ENCODE peak calls at places on chromosomes 11 and 22, in ten cellular contexts. One of them, this sample, is unnamed.

GRCh38 chr11:72190581-72191205 is 1.2 kb upstream of the FOLR1 start:
- DNase-seq in adipocyte: no peak
- DNase-seq in activated naive CD8-positive, alpha-beta T cell treated with anti-CD3 and anti-CD28 coated beads for 36 hours: no peak
- DNase-seq in astrocyte of the cerebellum: no peak
- DNase-seq in anterior cingulate cortex: no peak
- DNase-seq in esophagus squamous epithelium: no peak
- DNase-seq in NCI-H1436: no peak
- DNase-seq in immature natural killer cell: no peak
- DNase-seq in activated CD4-positive, CD25-positive, alpha-beta regulatory T cell: no peak
- DNase-seq in frontal cortex: no peak
- DNase-seq in this sample: no peak

GRCh38 chr11:76598426-76598839 is 72.1 kb downstream of the LRRC32 start:
- DNase-seq in astrocyte of the cerebellum: peak
- DNase-seq in activated naive CD8-positive, alpha-beta T cell treated with anti-CD3 and anti-CD28 coated beads for 36 hours: peak
- DNase-seq in adipocyte: no peak
- DNase-seq in anterior cingulate cortex: no peak
- DNase-seq in activated CD4-positive, CD25-positive, alpha-beta regulatory T cell: no peak
- DNase-seq in immature natural killer cell: no peak
- DNase-seq in frontal cortex: no peak
- DNase-seq in NCI-H1436: no peak
- DNase-seq in esophagus squamous epithelium: no peak
- DNase-seq in this sample: peak

GRCh38 chr11:22371188-22371587 is 33.0 kb downstream of the SLC17A6 start:
- DNase-seq in immature natural killer cell: no peak
- DNase-seq in frontal cortex: no peak
- DNase-seq in esophagus squamous epithelium: no peak
- DNase-seq in NCI-H1436: no peak
- DNase-seq in adipocyte: no peak
- DNase-seq in activated CD4-positive, CD25-positive, alpha-beta regulatory T cell: no peak
- DNase-seq in activated naive CD8-positive, alpha-beta T cell treated with anti-CD3 and anti-CD28 coated beads for 36 hours: no peak
- DNase-seq in astrocyte of the cerebellum: no peak
- DNase-seq in anterior cingulate cortex: no peak
- DNase-seq in this sample: no peak

GRCh38 chr11:91960770-91961169 is 263.8 kb upstream of the FAT3 start:
- DNase-seq in astrocyte of the cerebellum: no peak
- DNase-seq in esophagus squamous epithelium: no peak
- DNase-seq in anterior cingulate cortex: no peak
- DNase-seq in frontal cortex: no peak
- DNase-seq in activated naive CD8-positive, alpha-beta T cell treated with anti-CD3 and anti-CD28 coated beads for 36 hours: no peak
- DNase-seq in immature natural killer cell: no peak
- DNase-seq in NCI-H1436: no peak
- DNase-seq in adipocyte: no peak
- DNase-seq in activated CD4-positive, CD25-positive, alpha-beta regulatory T cell: no peak
- DNase-seq in this sample: no peak

GRCh38 chr11:45405916-45406670 is 120.0 kb upstream of the SYT13 start:
- DNase-seq in anterior cingulate cortex: no peak
- DNase-seq in adipocyte: peak
- DNase-seq in frontal cortex: no peak
- DNase-seq in immature natural killer cell: no peak
- DNase-seq in esophagus squamous epithelium: no peak
- DNase-seq in activated CD4-positive, CD25-positive, alpha-beta regulatory T cell: no peak
- DNase-seq in NCI-H1436: no peak
- DNase-seq in astrocyte of the cerebellum: no peak
- DNase-seq in activated naive CD8-positive, alpha-beta T cell treated with anti-CD3 and anti-CD28 coated beads for 36 hours: no peak
- DNase-seq in this sample: peak

GRCh38 chr11:109490953-109491733 is 69.2 kb downstream of the C11orf87 start:
- DNase-seq in immature natural killer cell: no peak
- DNase-seq in activated CD4-positive, CD25-positive, alpha-beta regulatory T cell: no peak
- DNase-seq in astrocyte of the cerebellum: peak
- DNase-seq in esophagus squamous epithelium: no peak
- DNase-seq in activated naive CD8-positive, alpha-beta T cell treated with anti-CD3 and anti-CD28 coated beads for 36 hours: no peak
- DNase-seq in anterior cingulate cortex: no peak
- DNase-seq in adipocyte: peak
- DNase-seq in frontal cortex: no peak
- DNase-seq in NCI-H1436: no peak
- DNase-seq in this sample: peak

GRCh38 chr11:2550606-2550970 is 105.8 kb downstream of the KCNQ1 start:
- DNase-seq in activated CD4-positive, CD25-positive, alpha-beta regulatory T cell: no peak
- DNase-seq in esophagus squamous epithelium: no peak
- DNase-seq in immature natural killer cell: no peak
- DNase-seq in astrocyte of the cerebellum: no peak
- DNase-seq in NCI-H1436: no peak
- DNase-seq in activated naive CD8-positive, alpha-beta T cell treated with anti-CD3 and anti-CD28 coated beads for 36 hours: no peak
- DNase-seq in adipocyte: no peak
- DNase-seq in frontal cortex: no peak
- DNase-seq in anterior cingulate cortex: no peak
- DNase-seq in this sample: no peak

GRCh38 chr22:36252754-36253522 is at the start of gene APOL1:
- DNase-seq in anterior cingulate cortex: no peak
- DNase-seq in frontal cortex: no peak
- DNase-seq in astrocyte of the cerebellum: no peak
- DNase-seq in adipocyte: peak
- DNase-seq in activated CD4-positive, CD25-positive, alpha-beta regulatory T cell: no peak
- DNase-seq in NCI-H1436: no peak
- DNase-seq in immature natural killer cell: peak
- DNase-seq in activated naive CD8-positive, alpha-beta T cell treated with anti-CD3 and anti-CD28 coated beads for 36 hours: peak
- DNase-seq in esophagus squamous epithelium: no peak
- DNase-seq in this sample: peak

GRCh38 chr11:79264284-79264683 is 176.5 kb downstream of the TENM4 start:
- DNase-seq in adipocyte: no peak
- DNase-seq in NCI-H1436: no peak
- DNase-seq in activated naive CD8-positive, alpha-beta T cell treated with anti-CD3 and anti-CD28 coated beads for 36 hours: no peak
- DNase-seq in astrocyte of the cerebellum: peak
- DNase-seq in anterior cingulate cortex: no peak
- DNase-seq in frontal cortex: no peak
- DNase-seq in activated CD4-positive, CD25-positive, alpha-beta regulatory T cell: no peak
- DNase-seq in esophagus squamous epithelium: no peak
- DNase-seq in immature natural killer cell: no peak
- DNase-seq in this sample: no peak

GRCh38 chr22:23772315-23773246 is at the start of gene MMP11:
- DNase-seq in anterior cingulate cortex: no peak
- DNase-seq in frontal cortex: peak
- DNase-seq in activated CD4-positive, CD25-positive, alpha-beta regulatory T cell: peak
- DNase-seq in esophagus squamous epithelium: no peak
- DNase-seq in activated naive CD8-positive, alpha-beta T cell treated with anti-CD3 and anti-CD28 coated beads for 36 hours: peak
- DNase-seq in immature natural killer cell: peak
- DNase-seq in astrocyte of the cerebellum: no peak
- DNase-seq in NCI-H1436: peak
- DNase-seq in adipocyte: peak
- DNase-seq in this sample: no peak

GRCh38 chr11:125263268-125263790 is 98.8 kb downstream of the PKNOX2 start:
- DNase-seq in esophagus squamous epithelium: no peak
- DNase-seq in frontal cortex: peak
- DNase-seq in activated naive CD8-positive, alpha-beta T cell treated with anti-CD3 and anti-CD28 coated beads for 36 hours: no peak
- DNase-seq in NCI-H1436: no peak
- DNase-seq in anterior cingulate cortex: peak
- DNase-seq in astrocyte of the cerebellum: peak
- DNase-seq in immature natural killer cell: no peak
- DNase-seq in adipocyte: peak
- DNase-seq in activated CD4-positive, CD25-positive, alpha-beta regulatory T cell: no peak
- DNase-seq in this sample: peak

GRCh38 chr22:43039800-43040199 is 24.9 kb upstream of the PACSIN2 start:
- DNase-seq in frontal cortex: no peak
- DNase-seq in activated naive CD8-positive, alpha-beta T cell treated with anti-CD3 and anti-CD28 coated beads for 36 hours: no peak
- DNase-seq in esophagus squamous epithelium: no peak
- DNase-seq in activated CD4-positive, CD25-positive, alpha-beta regulatory T cell: no peak
- DNase-seq in anterior cingulate cortex: no peak
- DNase-seq in astrocyte of the cerebellum: no peak
- DNase-seq in NCI-H1436: no peak
- DNase-seq in immature natural killer cell: no peak
- DNase-seq in adipocyte: no peak
- DNase-seq in this sample: no peak

GRCh38 chr22:19679476-19680099 is 34.7 kb upstream of the SEPTIN5 start:
- DNase-seq in frontal cortex: no peak
- DNase-seq in esophagus squamous epithelium: no peak
- DNase-seq in adipocyte: peak
- DNase-seq in anterior cingulate cortex: peak
- DNase-seq in activated CD4-positive, CD25-positive, alpha-beta regulatory T cell: peak
- DNase-seq in NCI-H1436: no peak
- DNase-seq in astrocyte of the cerebellum: no peak
- DNase-seq in immature natural killer cell: no peak
- DNase-seq in activated naive CD8-positive, alpha-beta T cell treated with anti-CD3 and anti-CD28 coated beads for 36 hours: peak
- DNase-seq in this sample: no peak

GRCh38 chr11:78646564-78647185 is 72.0 kb upstream of the NARS2 start:
- DNase-seq in adipocyte: peak
- DNase-seq in immature natural killer cell: no peak
- DNase-seq in astrocyte of the cerebellum: peak
- DNase-seq in activated naive CD8-positive, alpha-beta T cell treated with anti-CD3 and anti-CD28 coated beads for 36 hours: peak
- DNase-seq in esophagus squamous epithelium: no peak
- DNase-seq in frontal cortex: no peak
- DNase-seq in activated CD4-positive, CD25-positive, alpha-beta regulatory T cell: peak
- DNase-seq in anterior cingulate cortex: peak
- DNase-seq in NCI-H1436: peak
- DNase-seq in this sample: peak

GRCh38 chr11:852762-853161 is 10.1 kb downstream of the TSPAN4 start:
- DNase-seq in anterior cingulate cortex: no peak
- DNase-seq in immature natural killer cell: no peak
- DNase-seq in activated naive CD8-positive, alpha-beta T cell treated with anti-CD3 and anti-CD28 coated beads for 36 hours: no peak
- DNase-seq in activated CD4-positive, CD25-positive, alpha-beta regulatory T cell: no peak
- DNase-seq in adipocyte: no peak
- DNase-seq in frontal cortex: no peak
- DNase-seq in esophagus squamous epithelium: no peak
- DNase-seq in astrocyte of the cerebellum: no peak
- DNase-seq in NCI-H1436: no peak
- DNase-seq in this sample: no peak

GRCh38 chr11:69657911-69658605 is 17.1 kb downstream of the LTO1 start:
- DNase-seq in esophagus squamous epithelium: no peak
- DNase-seq in anterior cingulate cortex: no peak
- DNase-seq in immature natural killer cell: no peak
- DNase-seq in astrocyte of the cerebellum: no peak
- DNase-seq in frontal cortex: no peak
- DNase-seq in activated naive CD8-positive, alpha-beta T cell treated with anti-CD3 and anti-CD28 coated beads for 36 hours: no peak
- DNase-seq in adipocyte: no peak
- DNase-seq in NCI-H1436: no peak
- DNase-seq in activated CD4-positive, CD25-positive, alpha-beta regulatory T cell: no peak
- DNase-seq in this sample: peak

GRCh38 chr11:933002-933820 is 7.5 kb downstream of the AP2A2 start:
- DNase-seq in immature natural killer cell: no peak
- DNase-seq in anterior cingulate cortex: no peak
- DNase-seq in astrocyte of the cerebellum: no peak
- DNase-seq in adipocyte: peak
- DNase-seq in activated naive CD8-positive, alpha-beta T cell treated with anti-CD3 and anti-CD28 coated beads for 36 hours: no peak
- DNase-seq in activated CD4-positive, CD25-positive, alpha-beta regulatory T cell: no peak
- DNase-seq in NCI-H1436: no peak
- DNase-seq in frontal cortex: no peak
- DNase-seq in esophagus squamous epithelium: no peak
- DNase-seq in this sample: peak

GRCh38 chr11:103959279-103959930 is 77.0 kb upstream of the DDI1 start:
- DNase-seq in astrocyte of the cerebellum: peak
- DNase-seq in activated naive CD8-positive, alpha-beta T cell treated with anti-CD3 and anti-CD28 coated beads for 36 hours: no peak
- DNase-seq in activated CD4-positive, CD25-positive, alpha-beta regulatory T cell: no peak
- DNase-seq in anterior cingulate cortex: no peak
- DNase-seq in NCI-H1436: no peak
- DNase-seq in adipocyte: peak
- DNase-seq in frontal cortex: no peak
- DNase-seq in esophagus squamous epithelium: no peak
- DNase-seq in immature natural killer cell: peak
- DNase-seq in this sample: peak

GRCh38 chr11:76591416-76591815 is 79.1 kb downstream of the LRRC32 start:
- DNase-seq in astrocyte of the cerebellum: no peak
- DNase-seq in anterior cingulate cortex: no peak
- DNase-seq in activated naive CD8-positive, alpha-beta T cell treated with anti-CD3 and anti-CD28 coated beads for 36 hours: no peak
- DNase-seq in adipocyte: no peak
- DNase-seq in immature natural killer cell: no peak
- DNase-seq in esophagus squamous epithelium: no peak
- DNase-seq in frontal cortex: no peak
- DNase-seq in NCI-H1436: no peak
- DNase-seq in activated CD4-positive, CD25-positive, alpha-beta regulatory T cell: no peak
- DNase-seq in this sample: no peak

GRCh38 chr22:36921309-36922096 is 8.1 kb downstream of the CSF2RB start:
- DNase-seq in immature natural killer cell: no peak
- DNase-seq in frontal cortex: no peak
- DNase-seq in activated CD4-positive, CD25-positive, alpha-beta regulatory T cell: no peak
- DNase-seq in NCI-H1436: no peak
- DNase-seq in adipocyte: no peak
- DNase-seq in astrocyte of the cerebellum: no peak
- DNase-seq in activated naive CD8-positive, alpha-beta T cell treated with anti-CD3 and anti-CD28 coated beads for 36 hours: no peak
- DNase-seq in anterior cingulate cortex: no peak
- DNase-seq in esophagus squamous epithelium: no peak
- DNase-seq in this sample: no peak

GRCh38 chr11:101929516-101929915 is 13.2 kb upstream of the ANGPTL5 start:
- DNase-seq in esophagus squamous epithelium: no peak
- DNase-seq in NCI-H1436: no peak
- DNase-seq in activated CD4-positive, CD25-positive, alpha-beta regulatory T cell: no peak
- DNase-seq in activated naive CD8-positive, alpha-beta T cell treated with anti-CD3 and anti-CD28 coated beads for 36 hours: no peak
- DNase-seq in immature natural killer cell: no peak
- DNase-seq in astrocyte of the cerebellum: no peak
- DNase-seq in anterior cingulate cortex: no peak
- DNase-seq in adipocyte: no peak
- DNase-seq in frontal cortex: no peak
- DNase-seq in this sample: no peak

GRCh38 chr22:34975721-34976120 is 90.2 kb upstream of the ISX start:
- DNase-seq in NCI-H1436: no peak
- DNase-seq in anterior cingulate cortex: no peak
- DNase-seq in immature natural killer cell: no peak
- DNase-seq in frontal cortex: no peak
- DNase-seq in activated naive CD8-positive, alpha-beta T cell treated with anti-CD3 and anti-CD28 coated beads for 36 hours: no peak
- DNase-seq in esophagus squamous epithelium: no peak
- DNase-seq in astrocyte of the cerebellum: no peak
- DNase-seq in activated CD4-positive, CD25-positive, alpha-beta regulatory T cell: no peak
- DNase-seq in adipocyte: peak
- DNase-seq in this sample: no peak

GRCh38 chr22:26553056-26553752 is 36.7 kb downstream of the TPST2 start:
- DNase-seq in anterior cingulate cortex: no peak
- DNase-seq in immature natural killer cell: no peak
- DNase-seq in activated naive CD8-positive, alpha-beta T cell treated with anti-CD3 and anti-CD28 coated beads for 36 hours: no peak
- DNase-seq in astrocyte of the cerebellum: peak
- DNase-seq in activated CD4-positive, CD25-positive, alpha-beta regulatory T cell: no peak
- DNase-seq in adipocyte: peak
- DNase-seq in frontal cortex: no peak
- DNase-seq in NCI-H1436: no peak
- DNase-seq in esophagus squamous epithelium: no peak
- DNase-seq in this sample: peak

GRCh38 chr11:1260023-1260501 is 37.2 kb downstream of the MUC5B start:
- DNase-seq in esophagus squamous epithelium: no peak
- DNase-seq in activated naive CD8-positive, alpha-beta T cell treated with anti-CD3 and anti-CD28 coated beads for 36 hours: peak
- DNase-seq in astrocyte of the cerebellum: no peak
- DNase-seq in activated CD4-positive, CD25-positive, alpha-beta regulatory T cell: peak
- DNase-seq in NCI-H1436: no peak
- DNase-seq in adipocyte: peak
- DNase-seq in immature natural killer cell: peak
- DNase-seq in frontal cortex: no peak
- DNase-seq in anterior cingulate cortex: no peak
- DNase-seq in this sample: peak

GRCh38 chr11:88384004-88384677 is 46.6 kb upstream of the CTSC start:
- DNase-seq in adipocyte: peak
- DNase-seq in activated CD4-positive, CD25-positive, alpha-beta regulatory T cell: no peak
- DNase-seq in NCI-H1436: no peak
- DNase-seq in frontal cortex: no peak
- DNase-seq in activated naive CD8-positive, alpha-beta T cell treated with anti-CD3 and anti-CD28 coated beads for 36 hours: no peak
- DNase-seq in immature natural killer cell: no peak
- DNase-seq in anterior cingulate cortex: no peak
- DNase-seq in astrocyte of the cerebellum: peak
- DNase-seq in esophagus squamous epithelium: no peak
- DNase-seq in this sample: peak

GRCh38 chr11:119493712-119494111 is 70.7 kb upstream of the THY1 start:
- DNase-seq in activated CD4-positive, CD25-positive, alpha-beta regulatory T cell: no peak
- DNase-seq in astrocyte of the cerebellum: no peak
- DNase-seq in activated naive CD8-positive, alpha-beta T cell treated with anti-CD3 and anti-CD28 coated beads for 36 hours: no peak
- DNase-seq in esophagus squamous epithelium: no peak
- DNase-seq in immature natural killer cell: no peak
- DNase-seq in NCI-H1436: no peak
- DNase-seq in adipocyte: peak
- DNase-seq in anterior cingulate cortex: no peak
- DNase-seq in frontal cortex: no peak
- DNase-seq in this sample: peak

GRCh38 chr22:44180706-44181032 is at the start of gene PARVG:
- DNase-seq in esophagus squamous epithelium: no peak
- DNase-seq in immature natural killer cell: no peak
- DNase-seq in NCI-H1436: no peak
- DNase-seq in activated naive CD8-positive, alpha-beta T cell treated with anti-CD3 and anti-CD28 coated beads for 36 hours: peak
- DNase-seq in frontal cortex: no peak
- DNase-seq in astrocyte of the cerebellum: no peak
- DNase-seq in adipocyte: no peak
- DNase-seq in anterior cingulate cortex: no peak
- DNase-seq in activated CD4-positive, CD25-positive, alpha-beta regulatory T cell: no peak
- DNase-seq in this sample: peak

GRCh38 chr22:33853200-33854097 is 66.8 kb downstream of the LARGE1 start:
- DNase-seq in esophagus squamous epithelium: no peak
- DNase-seq in anterior cingulate cortex: peak
- DNase-seq in NCI-H1436: peak
- DNase-seq in astrocyte of the cerebellum: peak
- DNase-seq in activated naive CD8-positive, alpha-beta T cell treated with anti-CD3 and anti-CD28 coated beads for 36 hours: no peak
- DNase-seq in adipocyte: peak
- DNase-seq in frontal cortex: peak
- DNase-seq in activated CD4-positive, CD25-positive, alpha-beta regulatory T cell: no peak
- DNase-seq in immature natural killer cell: peak
- DNase-seq in this sample: peak

This sample was measured in choroid plexus epithelial cell.